ENCODE peak calls at places on chromosome 18, in seven cellular contexts. V is tibial artery, T is mucosa of descending colon, L is lower leg skin, B is epithelial cell of esophagus, R is BE2C, Z is right atrium auricular region. I is an unnamed sample.

GRCh38 chr18:58578835-58579560 is 49.9 kb downstream of the ALPK2 start:
- DNase-seq in V (no peak), Z (no peak), B (peak; percentile 72), L (no peak), T (no peak), R (no peak), I (no peak)

GRCh38 chr18:56383349-56383748 is 255.0 kb downstream of the TXNL1 start:
- DNase-seq in B (no peak), L (no peak), R (no peak), V (no peak), Z (no peak), T (no peak), I (no peak)

GRCh38 chr18:41829648-41830516 is 125.2 kb upstream of the PIK3C3 start:
- DNase-seq in B (no peak), L (no peak), T (no peak), R (no peak), V (no peak), Z (no peak), I (no peak)

GRCh38 chr18:42296192-42296591 is 341.2 kb downstream of the PIK3C3 start:
- DNase-seq in R (no peak), L (no peak), T (no peak), V (no peak), B (no peak), Z (no peak), I (no peak)

GRCh38 chr18:44818148-44818547 is 137.5 kb downstream of the SETBP1 start:
- DNase-seq in B (no peak), T (no peak), V (no peak), Z (no peak), R (no peak), L (no peak), I (no peak)

GRCh38 chr18:3652380-3653262 is 202.6 kb downstream of the TGIF1 start:
- DNase-seq in T (peak; percentile 43), R (peak; percentile 68), L (peak; percentile 87), Z (peak; percentile 88), V (no peak), B (peak; percentile 100), I (no peak)

GRCh38 chr18:59985289-59985688 is 85.5 kb downstream of the PMAIP1 start:
- DNase-seq in V (no peak), Z (no peak), L (no peak), T (no peak), R (no peak), B (peak; percentile 55), I (no peak)

GRCh38 chr18:45765740-45766139 is 41.8 kb downstream of the SLC14A1 start:
- DNase-seq in T (no peak), L (no peak), Z (no peak), B (no peak), R (no peak), V (no peak), I (no peak)

GRCh38 chr18:36505701-36506100 is 208.2 kb downstream of the FHOD3 start:
- DNase-seq in L (no peak), V (no peak), Z (no peak), R (no peak), B (no peak), T (no peak), I (no peak)

GRCh38 chr18:9722691-9723090 is 14.6 kb downstream of the RAB31 start:
- DNase-seq in Z (peak; percentile 30), R (no peak), L (no peak), B (peak; percentile 79), V (no peak), T (peak; percentile 63), I (no peak)

GRCh38 chr18:24370120-24370519 is 27.5 kb downstream of the OSBPL1A start:
- DNase-seq in T (no peak), Z (no peak), B (no peak), L (no peak), R (no peak), V (no peak), I (no peak)

GRCh38 chr18:12283256-12283655 is 24.8 kb upstream of the TUBB6 start:
- DNase-seq in R (no peak), L (no peak), B (peak; percentile 96), V (no peak), T (no peak), Z (no peak), I (no peak)

GRCh38 chr18:50994031-50994430 is 26.2 kb downstream of the ELAC1 start:
- DNase-seq in Z (no peak), B (no peak), L (no peak), T (no peak), R (no peak), V (no peak), I (no peak)

GRCh38 chr18:8708670-8709069 is 3.3 kb downstream of the MTCL1 start:
- DNase-seq in Z (no peak), V (no peak), B (no peak), R (no peak), T (no peak), L (no peak), I (no peak)

GRCh38 chr18:3647636-3648035 is 197.7 kb downstream of the TGIF1 start:
- DNase-seq in B (no peak), T (no peak), R (no peak), V (no peak), L (no peak), Z (no peak), I (no peak)

GRCh38 chr18:59423251-59423650 is 64.2 kb upstream of the LMAN1 start:
- DNase-seq in Z (no peak), L (no peak), V (no peak), T (no peak), B (no peak), R (no peak), I (no peak)

GRCh38 chr18:13503839-13504238 is 222.5 kb downstream of the FAM210A start:
- DNase-seq in V (no peak), R (no peak), T (no peak), Z (no peak), B (no peak), L (no peak), I (no peak)
- TF ChIP-seq CTCF in V (no peak), R (no peak), T (no peak), Z (no peak), B (no peak), L (no peak), I (no peak)

GRCh38 chr18:27171993-27172392 is 13.1 kb downstream of the CHST9 start:
- DNase-seq in Z (no peak), L (no peak), T (no peak), V (no peak), B (no peak), R (no peak), I (no peak)

GRCh38 chr18:27181726-27182125 is 3.4 kb downstream of the CHST9 start:
- DNase-seq in R (no peak), T (no peak), L (no peak), V (no peak), Z (no peak), B (no peak), I (no peak)

GRCh38 chr18:27175914-27176313 is 9.2 kb downstream of the CHST9 start:
- DNase-seq in T (no peak), Z (no peak), R (no peak), L (no peak), V (no peak), B (no peak), I (no peak)
- H3K4me3 ChIP-seq in T (no peak overlapping the region), Z (no peak overlapping the region), R (no peak overlapping the region), L (no peak overlapping the region), V (no peak overlapping the region), B (no peak overlapping the region), I (no peak overlapping the region)

GRCh38 chr18:34809697-34810096 is 99.6 kb downstream of the DTNA start:
- DNase-seq in T (peak; percentile 53), R (peak; percentile 30), B (peak; percentile 69), V (peak; percentile 67), L (peak; percentile 91), Z (peak; percentile 78), I (peak; percentile 27)
- TF ChIP-seq CTCF in T (no peak), R (peak; percentile 42), B (peak; percentile 60), V (peak; percentile 28), L (no peak), Z (peak; percentile 25), I (peak; percentile 48)

GRCh38 chr18:31203086-31203793 is 40.6 kb upstream of the DSC1 start:
- DNase-seq in T (peak; percentile 61), R (no peak), L (no peak), B (peak; percentile 68), V (peak; percentile 41), Z (no peak), I (no peak)
- H3K4me3 ChIP-seq in T (no peak overlapping the region), R (no peak overlapping the region), L (no peak overlapping the region), B (no peak overlapping the region), V (no peak overlapping the region), Z (no peak overlapping the region), I (no peak overlapping the region)

GRCh38 chr18:832085-832681 is 20.1 kb upstream of the YES1 start:
- DNase-seq in Z (no peak), V (no peak), T (peak; percentile 74), L (no peak), R (peak; percentile 32), B (no peak), I (no peak)

GRCh38 chr18:830315-830901 is 18.4 kb upstream of the YES1 start:
- DNase-seq in Z (no peak), V (peak; percentile 33), R (no peak), L (no peak), B (peak; percentile 29), T (no peak), I (no peak)

GRCh38 chr18:829432-829831 is 17.4 kb upstream of the YES1 start:
- DNase-seq in B (no peak), V (no peak), T (no peak), Z (no peak), L (no peak), R (no peak), I (no peak)

GRCh38 chr18:834086-834720 is 22.2 kb upstream of the YES1 start:
- DNase-seq in Z (no peak), R (no peak), L (no peak), B (no peak), V (no peak), T (no peak), I (no peak)

DNA sequence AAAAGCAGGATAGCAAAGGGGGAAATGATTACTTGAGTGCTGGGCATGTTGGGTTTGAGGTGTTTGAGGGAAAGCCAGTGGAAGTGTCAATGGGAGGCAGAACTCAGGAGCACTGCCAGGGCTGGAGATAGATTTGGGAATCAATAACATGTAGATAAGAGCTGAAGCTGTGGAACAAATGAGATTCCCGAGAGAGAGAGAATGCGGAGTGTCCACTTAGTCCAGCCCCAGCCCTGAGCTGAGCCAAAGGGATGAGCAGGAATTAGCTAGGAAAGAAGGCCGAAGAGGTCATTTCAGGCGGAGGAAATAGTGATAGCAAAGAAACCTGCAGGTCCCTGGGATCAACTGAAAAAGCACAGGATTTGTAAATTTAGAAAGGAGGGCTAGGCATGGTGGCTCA is 21.2 kb upstream of the YES1 start:
- DNase-seq in B (no peak), V (no peak), Z (no peak), R (no peak), T (no peak), L (no peak), I (no peak)
- TF ChIP-seq CTCF in B (no peak), V (no peak), Z (no peak), R (no peak), T (no peak), L (no peak), I (no peak)

I was measured in dorsolateral prefrontal cortex.